ENCODE peak calls at places on chromosomes 16 and 17, in six cellular contexts. Y is IMR-90, R is A549, F is GM12878, O is K562, K is HepG2. N is an unnamed sample.

GRCh38 chr16:22646948-22647556 is 136.4 kb downstream of the NPIPB5 start:
- DNase-seq in O (no peak), Y (no peak), R (no peak), K (no peak), F (no peak), N (no peak)

GRCh38 chr16:11224096-11224893 is 31.7 kb downstream of the SOCS1 start:
- DNase-seq in Y (no peak), K (peak), O (peak), F (peak), R (no peak), N (no peak)

GRCh38 chr17:15278381-15278780 is 13.3 kb upstream of the PMP22 start:
- DNase-seq in Y (no peak), K (no peak), F (no peak), O (no peak), R (peak), N (no peak)

GRCh38 chr16:74449470-74449869 is 28.2 kb upstream of the CLEC18B start:
- DNase-seq in K (no peak), Y (peak), R (peak), O (no peak), F (no peak), N (no peak)

GRCh38 chr17:33207231-33207630 is 85.9 kb downstream of the ASIC2 start:
- DNase-seq in K (no peak), R (no peak), Y (no peak), O (no peak), F (no peak), N (no peak)

GRCh38 chr17:804541-805435 is 22.6 kb downstream of the MRM3 start:
- DNase-seq in K (no peak), F (no peak), R (no peak), Y (no peak), O (no peak), N (no peak)

GRCh38 chr17:3512512-3513171 is 36.8 kb downstream of the ASPA start:
- DNase-seq in Y (peak), F (no peak), O (no peak), K (no peak), R (no peak), N (no peak)

GRCh38 chr17:30230596-30231125 is 4.8 kb downstream of the SLC6A4 start:
- DNase-seq in F (no peak), R (no peak), K (no peak), O (no peak), Y (peak), N (no peak)

GRCh38 chr16:11147033-11147848 is 108.8 kb downstream of the SOCS1 start:
- DNase-seq in Y (no peak), R (no peak), K (no peak), F (no peak), O (no peak), N (no peak)

GRCh38 chr16:70441406-70441990 is 2.6 kb upstream of the ST3GAL2 start:
- DNase-seq in O (no peak), K (no peak), Y (no peak), F (no peak), R (no peak), N (no peak)

GRCh38 chr17:50560931-50561750 is 626 bp downstream of the CACNA1G start:
- DNase-seq in O (peak), Y (no peak), F (no peak), R (no peak), K (no peak), N (no peak)

GRCh38 chr17:49000943-49001342 is 3.8 kb downstream of the IGF2BP1 start:
- DNase-seq in K (no peak), Y (peak), R (no peak), O (no peak), F (no peak), N (no peak)

GRCh38 chr17:60153606-60154355 is 4.0 kb downstream of the CA4 start:
- DNase-seq in K (no peak), O (no peak), F (no peak), Y (no peak), R (no peak), N (no peak)

GRCh38 chr16:26433807-26434206 is 632.9 kb upstream of the C16orf82 start:
- DNase-seq in K (no peak), R (no peak), O (no peak), F (no peak), Y (no peak), N (no peak)

GRCh38 chr17:37717627-37718382 is 27.1 kb downstream of the HNF1B start:
- DNase-seq in Y (no peak), R (no peak), F (no peak), O (no peak), K (no peak), N (no peak)

GRCh38 chr17:79859676-79860615 is 20.7 kb upstream of the CBX4 start:
- DNase-seq in K (no peak), O (no peak), F (no peak), Y (no peak), R (no peak), N (no peak)

GRCh38 chr17:6639014-6639650 is 1.4 kb downstream of the KIAA0753 start:
- DNase-seq in R (no peak), Y (no peak), F (no peak), K (no peak), O (peak), N (no peak)

GRCh38 chr17:15782809-15783208 is 50.7 kb downstream of the TBC1D26 start:
- DNase-seq in R (no peak), K (no peak), O (no peak), F (no peak), Y (no peak), N (no peak)

GRCh38 chr17:31321481-31321880 is at the start of gene EVI2A:
- DNase-seq in F (peak), R (no peak), Y (peak), K (no peak), O (no peak), N (no peak)

GRCh38 chr16:53084736-53085538 is 30.1 kb downstream of the CHD9 start:
- DNase-seq in R (no peak), O (no peak), K (no peak), Y (no peak), F (no peak), N (no peak)

GRCh38 chr16:49575352-49576172 is 202.0 kb downstream of the C16orf78 start:
- DNase-seq in K (no peak), Y (no peak), O (no peak), F (peak), R (no peak), N (no peak)

GRCh38 chr16:7914738-7915137 is 582.1 kb downstream of the RBFOX1 start:
- DNase-seq in F (no peak), Y (no peak), K (peak), O (no peak), R (no peak), N (no peak)

GRCh38 chr16:49521706-49522325 is 148.2 kb downstream of the C16orf78 start:
- DNase-seq in Y (no peak), O (no peak), R (no peak), K (no peak), F (no peak), N (no peak)

GRCh38 chr17:74305865-74306654 is 20.0 kb upstream of the KIF19 start:
- DNase-seq in O (no peak), F (no peak), R (peak), K (no peak), Y (no peak), N (no peak)

GRCh38 chr17:9935408-9935807 is 30.3 kb upstream of the RCVRN start:
- DNase-seq in R (no peak), F (no peak), Y (no peak), O (no peak), K (no peak), N (no peak)

GRCh38 chr17:29379084-29379811 is 10.9 kb upstream of the TAOK1 start:
- DNase-seq in R (no peak), Y (no peak), K (no peak), F (no peak), O (no peak), N (no peak)

GRCh38 chr17:51059781-51060180 is 60.9 kb downstream of the SPAG9 start:
- DNase-seq in Y (peak), O (no peak), F (no peak), K (peak), R (no peak), N (no peak)

GRCh38 chr17:55926276-55926995 is 175.6 kb downstream of the PCTP start:
- DNase-seq in Y (no peak), R (no peak), F (no peak), O (no peak), K (no peak), N (no peak)

GRCh38 chr16:52283018-52283417 is 263.9 kb downstream of the TOX3 start:
- DNase-seq in O (no peak), Y (peak), K (no peak), F (no peak), R (no peak), N (no peak)

GRCh38 chr17:13581925-13582324 is 19.8 kb downstream of the HS3ST3A1 start:
- DNase-seq in F (no peak), Y (no peak), R (no peak), O (no peak), K (no peak), N (no peak)

GRCh38 chr16:1537138-1537577 is 3.7 kb downstream of the TMEM204 start:
- DNase-seq in F (no peak), Y (no peak), O (no peak), R (no peak), K (no peak), N (no peak)
- TF ChIP-seq BHLHE40 in F (no peak), Y (no peak), O (no peak), R (no peak), K (no peak), N (no peak)

GRCh38 chr16:35391328-35391727 is 1931.9 kb downstream of the TP53TG3F start:
- DNase-seq in R (peak), F (no peak), Y (peak), K (peak), O (peak), N (peak)
- TF ChIP-seq BHLHE40 in R (no peak), F (no peak), Y (no peak), K (no peak), O (no peak), N (no peak)

GRCh38 chr16:29978564-29979270 is 5.0 kb downstream of the TAOK2 start:
- DNase-seq in K (no peak), O (no peak), R (no peak), F (no peak), Y (no peak), N (no peak)

GRCh38 chr16:29978081-29978480 is 4.4 kb downstream of the TAOK2 start:
- DNase-seq in O (no peak), F (no peak), K (no peak), Y (no peak), R (no peak), N (no peak)

GRCh38 chr16:29975134-29975538 is 1.5 kb downstream of the TAOK2 start:
- DNase-seq in K (no peak), O (no peak), F (no peak), Y (no peak), R (no peak), N (no peak)

GRCh38 chr16:29975811-29976511 is 2.3 kb downstream of the TAOK2 start:
- DNase-seq in K (no peak), Y (no peak), R (no peak), F (no peak), O (no peak), N (no peak)

GRCh38 chr16:29977063-29977462 is 3.4 kb downstream of the TAOK2 start:
- DNase-seq in F (no peak), O (no peak), R (no peak), Y (no peak), K (no peak), N (no peak)
- TF ChIP-seq BHLHE40 in F (no peak), O (no peak), R (no peak), Y (no peak), K (no peak), N (no peak)

GRCh38 chr17:40541873-40542561 is 23.3 kb downstream of the CCR7 start:
- DNase-seq in K (no peak), F (no peak), O (no peak), Y (no peak), R (no peak), N (no peak)
- TF ChIP-seq BHLHE40 in K (no peak), F (no peak), O (no peak), Y (no peak), R (no peak), N (no peak)

GRCh38 chr17:44610331-44610730 is 45.9 kb upstream of the MEIOC start:
- DNase-seq in R (no peak), Y (no peak), O (peak), F (no peak), K (no peak), N (no peak)

GRCh38 chr17:44608732-44609435 is 47.4 kb upstream of the MEIOC start:
- DNase-seq in R (no peak), Y (no peak), K (peak), F (no peak), O (no peak), N (no peak)

GRCh38 chr17:44614862-44615261 is 41.4 kb upstream of the MEIOC start:
- DNase-seq in O (no peak), R (no peak), Y (no peak), F (no peak), K (no peak), N (no peak)

GRCh38 chr17:44607836-44608690 is 48.2 kb upstream of the MEIOC start:
- DNase-seq in K (peak), R (no peak), F (no peak), Y (peak), O (no peak), N (no peak)

DNA sequence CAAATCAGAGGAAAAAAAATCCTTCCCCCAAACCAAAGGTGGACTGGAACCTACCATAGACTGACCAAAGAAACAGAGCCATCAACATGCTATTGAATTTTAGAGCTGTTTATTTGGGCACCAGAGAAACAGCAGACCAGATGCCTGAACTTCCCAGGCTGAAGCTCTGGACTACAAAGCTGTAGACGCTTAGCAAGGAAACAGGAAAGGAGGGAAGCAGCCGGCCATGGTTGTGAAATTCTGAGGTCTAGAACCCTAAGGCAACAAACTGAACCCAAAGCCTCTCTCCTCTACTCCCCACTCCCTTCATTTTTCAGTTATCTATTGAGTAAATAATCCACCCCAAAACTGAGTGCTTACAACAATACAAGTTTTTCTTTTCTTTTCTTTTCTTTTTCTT is 45.4 kb upstream of the MEIOC start:
- DNase-seq in R (no peak), Y (no peak), O (peak), F (no peak), K (no peak), N (no peak)
- TF ChIP-seq BHLHE40 in R (no peak), Y (no peak), O (no peak), F (no peak), K (no peak), N (no peak)

GRCh38 chr16:27475561-27475960 is 73.6 kb downstream of the IL21R start:
- DNase-seq in F (no peak), O (no peak), K (no peak), R (no peak), Y (peak), N (no peak)

GRCh38 chr16:27474041-27474440 is 72.1 kb downstream of the IL21R start:
- DNase-seq in Y (no peak), K (no peak), F (no peak), R (no peak), O (no peak), N (no peak)

GRCh38 chr16:27473101-27473900 is 71.3 kb downstream of the IL21R start:
- DNase-seq in R (no peak), Y (no peak), O (no peak), F (no peak), K (no peak), N (no peak)

GRCh38 chr16:27476240-27476639 is 73.5 kb downstream of the GTF3C1 start:
- DNase-seq in O (no peak), F (no peak), Y (peak), R (no peak), K (no peak), N (no peak)

DNA sequence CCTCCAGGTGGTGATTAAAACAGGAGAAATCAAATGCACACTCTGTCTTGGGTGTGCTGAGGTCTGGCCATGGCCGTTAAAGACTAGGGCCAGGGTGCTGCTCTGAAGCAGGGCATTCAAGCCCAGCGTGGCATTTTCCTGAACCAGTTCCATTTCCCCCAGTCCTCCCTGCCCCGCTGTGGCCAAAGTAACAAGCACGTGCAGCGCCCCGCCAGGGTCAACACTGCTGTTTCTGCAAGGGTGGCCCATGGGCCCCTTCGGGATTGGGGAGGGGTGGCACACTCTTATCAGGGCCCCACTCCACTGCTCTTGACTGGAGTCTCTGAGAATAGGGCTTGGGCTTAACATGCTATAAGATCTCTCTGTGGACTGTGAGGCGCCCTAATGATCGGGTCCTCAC is 72.9 kb downstream of the IL21R start:
- DNase-seq in Y (no peak), K (no peak), F (no peak), O (no peak), R (no peak), N (no peak)
- TF ChIP-seq BHLHE40 in Y (no peak), K (no peak), F (no peak), O (no peak), R (no peak), N (no peak)

DNA sequence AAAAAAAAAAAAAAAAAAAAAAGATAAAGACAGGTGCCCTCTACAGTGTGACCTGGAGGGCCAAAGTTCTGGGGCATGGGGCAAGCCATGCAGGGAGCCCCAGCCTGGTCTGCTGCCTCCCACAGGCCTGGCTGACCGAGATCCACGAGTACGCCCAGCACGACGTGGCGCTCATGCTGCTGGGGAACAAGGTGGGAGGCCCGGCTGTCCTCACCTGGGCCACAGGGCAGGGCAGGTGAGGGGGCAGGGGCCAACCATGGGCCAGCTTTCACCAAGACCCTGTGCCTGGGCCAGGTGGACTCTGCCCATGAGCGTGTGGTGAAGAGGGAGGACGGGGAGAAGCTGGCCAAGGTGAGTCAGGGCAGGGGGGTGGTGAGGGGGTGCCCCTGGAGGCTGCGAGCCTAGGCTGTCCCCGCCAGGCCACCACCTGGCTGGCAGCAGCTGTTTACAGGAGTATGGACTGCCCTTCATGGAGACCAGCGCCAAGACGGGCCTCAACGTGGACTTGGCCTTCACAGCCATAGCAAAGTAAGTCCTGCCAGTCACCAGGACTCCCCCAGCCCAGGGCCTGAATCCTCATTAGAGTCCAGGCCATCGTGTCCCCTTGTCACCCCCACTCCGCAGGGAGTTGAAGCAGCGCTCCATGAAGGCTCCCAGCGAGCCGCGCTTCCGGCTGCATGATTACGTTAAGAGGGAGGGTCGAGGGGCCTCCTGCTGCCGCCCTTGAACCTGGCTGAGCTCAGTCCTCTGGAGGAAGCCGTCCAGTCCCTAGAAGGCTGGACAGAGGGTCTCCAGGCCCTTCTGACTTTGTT is 2.7 kb upstream of the TRAF7 start:
- DNase-seq in K (peak), F (no peak), O (peak), Y (no peak), R (peak), N (no peak)
- TF ChIP-seq BHLHE40 in K (no peak), F (no peak), O (no peak), Y (no peak), R (no peak), N (no peak)

DNA sequence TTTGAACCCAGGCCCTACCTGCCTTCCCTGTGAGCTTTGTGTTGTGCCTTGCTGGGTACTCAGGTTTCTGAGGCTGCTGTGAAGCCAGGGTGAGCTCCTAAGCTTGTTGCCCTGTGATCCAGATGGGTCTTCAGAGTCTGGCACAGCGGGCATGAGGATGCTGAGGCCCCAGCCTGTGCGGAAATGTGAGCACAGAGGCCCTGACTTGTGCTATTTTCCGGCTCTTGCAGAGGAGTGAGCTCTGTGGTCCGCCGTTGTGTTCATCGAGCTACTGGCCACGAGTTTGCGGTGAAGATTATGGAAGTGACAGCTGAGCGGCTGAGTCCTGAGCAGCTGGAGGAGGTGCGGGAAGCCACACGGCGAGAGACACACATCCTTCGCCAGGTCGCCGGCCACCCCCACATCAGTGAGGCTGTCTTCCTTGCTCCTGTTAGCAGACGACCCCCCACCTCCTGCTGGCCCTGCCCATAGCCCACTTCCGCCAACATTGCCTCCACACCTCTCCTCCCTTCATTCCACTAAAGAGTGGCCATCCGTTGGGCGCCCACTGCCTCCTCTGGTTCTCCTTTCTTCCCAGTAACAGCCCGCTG is 2.7 kb downstream of the PHKG2 start:
- DNase-seq in F (no peak), R (no peak), O (no peak), K (no peak), Y (no peak), N (no peak)
- TF ChIP-seq BHLHE40 in F (no peak), R (no peak), O (no peak), K (no peak), Y (no peak), N (no peak)

GRCh38 chr17:82246365-82247174 is 17.7 kb downstream of the SLC16A3 start:
- DNase-seq in O (peak), K (no peak), R (peak), Y (peak), F (no peak), N (no peak)
- TF ChIP-seq BHLHE40 in O (no peak), K (no peak), R (no peak), Y (no peak), F (no peak), N (no peak)

GRCh38 chr17:57551321-57552079 is 193.6 kb downstream of the CCDC182 start:
- DNase-seq in Y (no peak), O (no peak), R (no peak), F (peak), K (no peak), N (no peak)

GRCh38 chr17:57549468-57549867 is 195.6 kb downstream of the CCDC182 start:
- DNase-seq in Y (no peak), F (no peak), K (no peak), O (no peak), R (no peak), N (no peak)

GRCh38 chr17:57550671-57551315 is 194.3 kb downstream of the CCDC182 start:
- DNase-seq in Y (no peak), K (no peak), F (no peak), O (no peak), R (no peak), N (no peak)

GRCh38 chr17:57549996-57550395 is 195.1 kb downstream of the CCDC182 start:
- DNase-seq in O (no peak), Y (no peak), F (no peak), K (no peak), R (no peak), N (no peak)

GRCh38 chr17:57548421-57549385 is 196.4 kb downstream of the CCDC182 start:
- DNase-seq in O (no peak), K (peak), R (no peak), F (no peak), Y (no peak), N (peak)
- TF ChIP-seq BHLHE40 in O (no peak), K (no peak), R (no peak), F (no peak), Y (no peak), N (no peak)

N was measured in HEK293T.